ENCODE peak calls at places on chromosomes 12 and 14, in nine cellular contexts. Z, S, L, C, J, T, G, B and N are unnamed samples.

GRCh38 chr12:95205685-95206084 is 11.6 kb downstream of the FGD6 start:
- DNase-seq in B (peak; percentile 84), Z (no peak), S (peak; percentile 40), T (no peak), C (no peak), L (no peak), G (no peak), J (peak; percentile 32), N (no peak)

GRCh38 chr14:93906341-93907329 is 20.5 kb upstream of the FAM181A start:
- DNase-seq in Z (no peak), G (peak; percentile 82), L (no peak), B (peak; percentile 93), J (peak; percentile 75), C (peak; percentile 75), T (peak; percentile 56), S (peak; percentile 56), N (peak; percentile 80)

GRCh38 chr12:93819048-93819491 is 141.9 kb downstream of the CRADD start:
- DNase-seq in C (peak; percentile 35), J (no peak), B (no peak), S (no peak), T (peak; percentile 35), Z (peak; percentile 39), G (peak; percentile 39), L (peak; percentile 34), N (peak; percentile 66)

GRCh38 chr12:46404225-46404631 is 31.7 kb upstream of the SLC38A2 start:
- DNase-seq in G (no peak), S (no peak), L (no peak), C (no peak), Z (no peak), J (no peak), T (no peak), B (no peak), N (no peak)

GRCh38 chr14:63982156-63982555 is 129.4 kb downstream of the SYNE2 start:
- DNase-seq in G (no peak), C (no peak), L (no peak), B (no peak), J (no peak), S (no peak), T (no peak), Z (no peak), N (no peak)

GRCh38 chr12:51548241-51548640 is 42.8 kb upstream of the SCN8A start:
- DNase-seq in S (no peak), L (no peak), J (peak; percentile 67), C (no peak), B (no peak), T (no peak), G (no peak), Z (no peak), N (no peak)

GRCh38 chr12:2094597-2094996 is 41.8 kb downstream of the CACNA1C start:
- DNase-seq in S (no peak), C (no peak), Z (no peak), B (no peak), T (no peak), J (no peak), G (no peak), L (no peak), N (no peak)

GRCh38 chr14:58944226-58944769 is 244.2 kb upstream of the DAAM1 start:
- DNase-seq in Z (no peak), T (peak; percentile 59), C (peak; percentile 72), J (peak; percentile 45), B (no peak), L (no peak), S (no peak), G (no peak), N (peak; percentile 68)

GRCh38 chr14:70802379-70802778 is 6.9 kb downstream of the MAP3K9 start:
- DNase-seq in L (no peak), G (no peak), C (no peak), B (no peak), Z (no peak), J (no peak), T (no peak), S (no peak), N (no peak)

GRCh38 chr12:111581434-111582132 is 17.5 kb downstream of the ATXN2 start:
- DNase-seq in Z (no peak), C (no peak), L (no peak), J (no peak), T (no peak), G (no peak), S (no peak), B (peak; percentile 47), N (no peak)

GRCh38 chr12:79782197-79782890 is 91.6 kb upstream of the PAWR start:
- DNase-seq in B (no peak), S (no peak), L (no peak), G (no peak), T (no peak), Z (no peak), C (no peak), J (no peak), N (no peak)

DNA sequence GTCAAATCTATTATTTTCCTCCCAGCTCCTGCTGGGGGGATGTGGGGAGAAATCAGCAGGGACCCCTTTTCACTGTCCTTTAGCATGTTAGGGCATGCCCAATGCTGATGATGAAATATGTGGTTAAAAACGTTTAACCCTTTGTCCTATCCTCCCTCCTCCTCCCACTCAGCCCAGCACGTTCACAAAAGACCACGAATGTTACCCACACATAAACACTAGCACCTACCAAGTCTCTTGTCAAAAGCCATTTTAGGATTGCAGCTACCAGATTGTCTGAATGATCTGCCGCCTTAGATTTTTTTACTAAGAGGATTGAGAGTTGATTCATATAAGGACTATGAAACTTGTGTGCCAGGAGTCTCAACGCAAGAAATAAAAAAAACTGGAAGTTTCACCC is 70.4 kb downstream of the TBK1 start:
- DNase-seq in B (peak; percentile 48), T (no peak), C (no peak), J (no peak), G (no peak), L (no peak), S (no peak), Z (no peak), N (no peak)
- H3K4me3 ChIP-seq in B (no peak overlapping the region), T (no peak overlapping the region), C (no peak overlapping the region), J (no peak overlapping the region), G (no peak overlapping the region), L (no peak overlapping the region), S (no peak overlapping the region), Z (no peak overlapping the region), N (no peak overlapping the region)

GRCh38 chr14:69299286-69300035 is 39.5 kb downstream of the GALNT16 start:
- DNase-seq in B (peak; percentile 78), L (no peak), T (no peak), Z (no peak), J (no peak), C (no peak), S (no peak), G (no peak), N (no peak)

GRCh38 chr14:69298131-69299071 is 38.4 kb downstream of the GALNT16 start:
- DNase-seq in Z (no peak), G (no peak), J (peak; percentile 39), T (no peak), L (no peak), B (peak; percentile 36), C (no peak), S (no peak), N (no peak)

GRCh38 chr14:69300601-69301221 is 40.8 kb downstream of the GALNT16 start:
- DNase-seq in G (no peak), B (peak; percentile 25), T (no peak), C (no peak), S (no peak), J (no peak), Z (no peak), L (no peak), N (no peak)

GRCh38 chr14:69303086-69303485 is 43.1 kb downstream of the GALNT16 start:
- DNase-seq in B (peak; percentile 50), Z (no peak), T (no peak), J (no peak), G (no peak), S (no peak), L (no peak), C (no peak), N (no peak)
- H3K4me1 ChIP-seq in B (no peaks in the 10 kb centered on the region), Z (peaks cover 34% of the 10 kb centered on the region), T (no peaks in the 10 kb centered on the region), J (no peaks in the 10 kb centered on the region), G (no peaks in the 10 kb centered on the region), S (no peaks in the 10 kb centered on the region), L (peaks cover 18% of the 10 kb centered on the region), C (no peaks in the 10 kb centered on the region), N (no peaks in the 10 kb centered on the region)

GRCh38 chr14:105854600-105855245 is 328.3 kb downstream of the TMEM121 start:
- DNase-seq in C (no peak), B (peak; percentile 24), Z (no peak), T (peak; percentile 5), G (no peak), L (no peak), J (no peak), S (no peak), N (peak; percentile 15)
- H3K9me3 ChIP-seq in C (no peaks in the 10 kb centered on the region), B (peaks cover 31% of the 10 kb centered on the region), Z (no peaks in the 10 kb centered on the region), T (no peaks in the 10 kb centered on the region), G (no peaks in the 10 kb centered on the region), L (no peaks in the 10 kb centered on the region), J (no peaks in the 10 kb centered on the region), S (no peaks in the 10 kb centered on the region), N (no peaks in the 10 kb centered on the region)

GRCh38 chr14:28831126-28831525 is 64.5 kb downstream of the FOXG1 start:
- DNase-seq in C (no peak), S (no peak), J (no peak), G (no peak), L (no peak), B (no peak), T (no peak), Z (no peak), N (no peak)
- H3K4me3 ChIP-seq in C (no peak overlapping the region), S (no peak overlapping the region), J (no peak overlapping the region), G (no peak overlapping the region), L (no peak overlapping the region), B (no peak overlapping the region), T (no peak overlapping the region), Z (no peak overlapping the region), N (no peak overlapping the region)

DNA sequence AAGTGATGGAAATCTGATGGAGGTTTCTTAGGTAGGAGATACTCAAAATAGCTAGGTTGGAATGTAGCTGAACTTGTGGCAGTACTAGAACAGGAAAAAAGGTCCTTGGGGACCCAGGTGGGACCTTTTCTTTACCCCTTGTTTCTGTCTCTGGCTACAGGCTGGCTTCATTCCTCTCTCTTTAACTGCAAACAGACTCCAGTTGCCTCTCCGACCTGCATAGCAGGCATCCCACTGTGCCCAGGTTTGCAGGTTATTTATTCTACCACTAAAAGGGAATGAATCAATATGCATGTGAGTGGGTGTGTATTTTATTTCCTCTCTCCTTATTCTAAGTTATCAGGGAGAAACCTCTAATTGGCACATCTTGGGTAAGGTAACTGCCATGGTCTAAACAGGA is 758.1 kb downstream of the MED13L start:
- DNase-seq in S (no peak), T (no peak), L (no peak), G (no peak), C (no peak), J (no peak), Z (no peak), B (peak; percentile 60), N (no peak)
- H3K4me1 ChIP-seq in S (no peaks in the 10 kb centered on the region), T (no peaks in the 10 kb centered on the region), L (no peaks in the 10 kb centered on the region), G (no peaks in the 10 kb centered on the region), C (no peaks in the 10 kb centered on the region), J (no peaks in the 10 kb centered on the region), Z (no peaks in the 10 kb centered on the region), B (no peaks in the 10 kb centered on the region), N (no peaks in the 10 kb centered on the region)